ENCODE peak calls at places on chromosome 18, in ten cellular contexts. I, A, Z, S, W, R, K, O, M and Y are unnamed samples.
A peak's percentile ranks its signal among the peaks of the same experiment; 100 is the strongest.

GRCh38 chr18:78716022-78716421 is 263.6 kb upstream of the SALL3 start:
- DNase-seq in K (no peak), O (no peak), R (no peak), S (no peak), Z (no peak), M (no peak), A (no peak), W (no peak), I (no peak), Y (no peak)

GRCh38 chr18:21805771-21806366 is 65.3 kb downstream of the MIB1 start:
- DNase-seq in W (no peak), O (no peak), S (no peak), Z (no peak), M (no peak), R (no peak), A (no peak), K (no peak), I (no peak), Y (no peak)

GRCh38 chr18:57311472-57311871 is 40.9 kb upstream of the ST8SIA3 start:
- DNase-seq in I (no peak), Z (no peak), A (no peak), O (no peak), M (no peak), W (no peak), K (no peak), S (no peak), R (no peak), Y (no peak)

GRCh38 chr18:34795070-34795740 is 85.1 kb downstream of the DTNA start:
- DNase-seq in Z (no peak), A (no peak), K (no peak), S (no peak), M (no peak), I (no peak), R (no peak), O (no peak), W (no peak), Y (no peak)

GRCh38 chr18:57230861-57231260 is 84.0 kb downstream of the BOD1L2 start:
- DNase-seq in A (no peak), R (no peak), M (no peak), O (no peak), W (no peak), S (no peak), I (no peak), K (no peak), Z (no peak), Y (no peak)

GRCh38 chr18:21457179-21457535 is 143.3 kb downstream of the ESCO1 start:
- DNase-seq in I (no peak), Z (no peak), K (no peak), M (no peak), O (no peak), A (peak; percentile 9), S (no peak), W (no peak), R (no peak), Y (no peak)

GRCh38 chr18:864872-865273 is 39.8 kb upstream of the ADCYAP1 start:
- DNase-seq in R (peak; percentile 46), I (peak; percentile 75), M (peak; percentile 85), A (peak; percentile 76), K (peak; percentile 62), Z (peak; percentile 75), S (peak; percentile 71), O (peak; percentile 71), W (peak; percentile 39), Y (peak; percentile 25)

GRCh38 chr18:62881509-62882016 is 166.2 kb downstream of the PHLPP1 start:
- DNase-seq in R (no peak), O (peak; percentile 12), I (no peak), K (no peak), W (peak; percentile 72), M (no peak), Z (peak; percentile 76), A (peak; percentile 96), S (peak; percentile 20), Y (no peak)

GRCh38 chr18:74142251-74142650 is 5.4 kb downstream of the FBXO15 start:
- DNase-seq in W (no peak), I (no peak), M (no peak), K (no peak), S (no peak), O (no peak), R (no peak), A (no peak), Z (no peak), Y (no peak)

GRCh38 chr18:11909597-11910026 is 1.5 kb upstream of the MPPE1 start:
- DNase-seq in Z (no peak), O (no peak), R (no peak), A (peak; percentile 26), S (peak; percentile 30), W (no peak), M (no peak), I (no peak), K (peak; percentile 21), Y (no peak)

GRCh38 chr18:45254683-45255082 is 360.6 kb upstream of the SLC14A2 start:
- DNase-seq in R (no peak), A (peak; percentile 48), W (no peak), Z (no peak), S (no peak), K (no peak), O (no peak), I (no peak), M (peak; percentile 49), Y (no peak)

GRCh38 chr18:55650363-55650870 is 62.4 kb upstream of the TCF4 start:
- DNase-seq in I (no peak), S (no peak), Z (no peak), O (no peak), R (no peak), M (no peak), K (no peak), A (no peak), W (no peak), Y (no peak)

GRCh38 chr18:77133920-77134496 is 1.4 kb upstream of the MBP start:
- DNase-seq in S (peak; percentile 35), W (no peak), I (no peak), R (no peak), A (no peak), M (no peak), K (peak; percentile 48), O (no peak), Z (no peak), Y (peak; percentile 32)

GRCh38 chr18:58005885-58006523 is 38.0 kb upstream of the NEDD4L start:
- DNase-seq in I (no peak), O (no peak), W (no peak), S (no peak), A (peak; percentile 10), K (no peak), M (no peak), Z (no peak), R (no peak), Y (no peak)

GRCh38 chr18:70420151-70420898 is 131.5 kb downstream of the SOCS6 start:
- DNase-seq in A (peak; percentile 93), K (no peak), W (no peak), M (no peak), O (no peak), R (no peak), S (no peak), Z (peak; percentile 66), I (no peak), Y (no peak)

GRCh38 chr18:60277855-60278480 is 94.6 kb downstream of the MC4R start:
- DNase-seq in Z (no peak), R (no peak), O (no peak), S (no peak), A (peak; percentile 50), W (peak; percentile 11), M (no peak), K (no peak), I (no peak), Y (no peak)

GRCh38 chr18:67654101-67654500 is 137.6 kb upstream of the DSEL start:
- DNase-seq in S (no peak), A (no peak), K (no peak), Z (no peak), M (no peak), O (no peak), R (no peak), W (no peak), I (no peak), Y (no peak)